ENCODE peak calls at places on chromosomes 3 and 15, in six cellular contexts. F is H1, M is K562, Q is GM12891, K is HepG2, O is GM12878. T is an unnamed sample.

GRCh38 chr15:31905054-31905453 is 125.3 kb upstream of the CHRNA7 start:
- DNase-seq in F (no peak), M (no peak), Q (no peak), K (no peak), O (no peak), T (no peak)

GRCh38 chr15:39133201-39133600 is 447.7 kb upstream of the THBS1 start:
- DNase-seq in F (no peak), M (no peak), Q (no peak), K (no peak), O (no peak), T (no peak)

GRCh38 chr3:30984855-30985793 is 90.7 kb upstream of the GADL1 start:
- DNase-seq in F (no peak), M (no peak), Q (no peak), K (no peak), O (no peak), T (no peak)

GRCh38 chr15:39919740-39920509 is at the start of gene GPR176:
- DNase-seq in F (no peak), M (no peak), Q (peak), K (no peak), O (no peak), T (peak)

GRCh38 chr3:122013448-122013925 is 8.6 kb downstream of the ILDR1 start:
- DNase-seq in F (no peak), M (no peak), Q (no peak), K (no peak), O (no peak), T (no peak)

GRCh38 chr3:33440578-33441321 is 545 bp upstream of the UBP1 start:
- DNase-seq in F (peak), M (peak), Q (no peak), K (peak), O (peak), T (peak)

GRCh38 chr3:16770021-16770420 is 114.7 kb upstream of the PLCL2 start:
- DNase-seq in F (no peak), M (no peak), Q (no peak), K (no peak), O (no peak), T (no peak)

GRCh38 chr3:24222165-24222805 is 272.4 kb downstream of the THRB start:
- DNase-seq in F (no peak), M (no peak), Q (no peak), K (no peak), O (no peak), T (no peak)

GRCh38 chr3:39725321-39725720 is 84.1 kb upstream of the MYRIP start:
- DNase-seq in F (no peak), M (no peak), Q (no peak), K (no peak), O (no peak), T (no peak)

GRCh38 chr3:172133830-172134229 is 94.5 kb downstream of the FNDC3B start:
- DNase-seq in F (no peak), M (no peak), Q (no peak), K (no peak), O (no peak), T (no peak)

GRCh38 chr3:134885877-134886621 is 91.0 kb downstream of the EPHB1 start:
- DNase-seq in F (peak), M (no peak), Q (peak), K (no peak), O (peak), T (peak)

GRCh38 chr3:39415983-39416382 is 9.5 kb downstream of the RPSA start:
- DNase-seq in F (no peak), M (no peak), Q (no peak), K (no peak), O (no peak), T (no peak)

GRCh38 chr15:78943692-78944091 is 1.2 kb downstream of the CTSH start:
- DNase-seq in F (no peak), M (no peak), Q (no peak), K (no peak), O (no peak), T (no peak)

GRCh38 chr15:81170504-81170903 is 26.2 kb upstream of the IL16 start:
- DNase-seq in F (no peak), M (no peak), Q (no peak), K (no peak), O (no peak), T (no peak)

GRCh38 chr15:43877371-43877770 is 50.6 kb downstream of the WDR76 start:
- DNase-seq in F (no peak), M (no peak), Q (no peak), K (peak), O (no peak), T (no peak)

GRCh38 chr3:54357307-54357706 is 235.0 kb downstream of the CACNA2D3 start:
- DNase-seq in F (no peak), M (no peak), Q (no peak), K (no peak), O (no peak), T (no peak)

GRCh38 chr3:43753743-43754142 is 63.0 kb downstream of the ABHD5 start:
- DNase-seq in F (no peak), M (no peak), Q (no peak), K (no peak), O (no peak), T (no peak)

GRCh38 chr3:126551066-126551838 is 7.5 kb downstream of the C3orf22 start:
- DNase-seq in F (no peak), M (no peak), Q (no peak), K (no peak), O (no peak), T (no peak)

GRCh38 chr15:37053070-37053653 is 47.2 kb downstream of the MEIS2 start:
- DNase-seq in F (no peak), M (no peak), Q (no peak), K (no peak), O (no peak), T (no peak)

GRCh38 chr3:183224581-183224980 is 28.5 kb upstream of the B3GNT5 start:
- DNase-seq in F (no peak), M (no peak), Q (no peak), K (no peak), O (no peak), T (no peak)

GRCh38 chr3:47024932-47025331 is 45.5 kb downstream of the NBEAL2 start:
- DNase-seq in F (no peak), M (no peak), Q (no peak), K (no peak), O (no peak), T (no peak)

GRCh38 chr3:16508591-16508995 is 4.9 kb downstream of the RFTN1 start:
- DNase-seq in F (no peak), M (no peak), Q (no peak), K (no peak), O (no peak), T (no peak)

GRCh38 chr3:132486086-132486485 is 68.8 kb downstream of the DNAJC13 start:
- DNase-seq in F (no peak), M (no peak), Q (no peak), K (no peak), O (no peak), T (no peak)

GRCh38 chr3:4097801-4098200 is 205.4 kb upstream of the SETMAR start:
- DNase-seq in F (no peak), M (no peak), Q (no peak), K (no peak), O (no peak), T (no peak)

GRCh38 chr3:32392530-32393302 is 1.1 kb downstream of the CMTM7 start:
- DNase-seq in F (no peak), M (no peak), Q (no peak), K (no peak), O (no peak), T (no peak)

GRCh38 chr3:86990171-86990733 is 697 bp downstream of the VGLL3 start:
- DNase-seq in F (peak), M (no peak), Q (no peak), K (no peak), O (no peak), T (no peak)

GRCh38 chr3:142210144-142210543 is 15.2 kb downstream of the GK5 start:
- DNase-seq in F (no peak), M (no peak), Q (no peak), K (no peak), O (no peak), T (no peak)

GRCh38 chr15:70845616-70846360 is 8.2 kb downstream of the LARP6 start:
- DNase-seq in F (no peak), M (no peak), Q (no peak), K (no peak), O (no peak), T (no peak)

GRCh38 chr15:88745696-88746095 is 57.5 kb upstream of the ACAN start:
- DNase-seq in F (no peak), M (no peak), Q (no peak), K (no peak), O (no peak), T (no peak)

GRCh38 chr3:72625616-72626337 is 222.5 kb downstream of the SHQ1 start:
- DNase-seq in F (no peak), M (no peak), Q (no peak), K (peak), O (no peak), T (no peak)

GRCh38 chr3:155391583-155391982 is 98.1 kb upstream of the STRIT1 start:
- DNase-seq in F (no peak), M (no peak), Q (no peak), K (no peak), O (no peak), T (no peak)

GRCh38 chr3:8493744-8494143 is 7.9 kb upstream of the LMCD1 start:
- DNase-seq in F (no peak), M (no peak), Q (no peak), K (no peak), O (no peak), T (no peak)

GRCh38 chr3:72375237-72376154 is 472.7 kb downstream of the SHQ1 start:
- DNase-seq in F (no peak), M (no peak), Q (peak), K (no peak), O (no peak), T (no peak)

DNA sequence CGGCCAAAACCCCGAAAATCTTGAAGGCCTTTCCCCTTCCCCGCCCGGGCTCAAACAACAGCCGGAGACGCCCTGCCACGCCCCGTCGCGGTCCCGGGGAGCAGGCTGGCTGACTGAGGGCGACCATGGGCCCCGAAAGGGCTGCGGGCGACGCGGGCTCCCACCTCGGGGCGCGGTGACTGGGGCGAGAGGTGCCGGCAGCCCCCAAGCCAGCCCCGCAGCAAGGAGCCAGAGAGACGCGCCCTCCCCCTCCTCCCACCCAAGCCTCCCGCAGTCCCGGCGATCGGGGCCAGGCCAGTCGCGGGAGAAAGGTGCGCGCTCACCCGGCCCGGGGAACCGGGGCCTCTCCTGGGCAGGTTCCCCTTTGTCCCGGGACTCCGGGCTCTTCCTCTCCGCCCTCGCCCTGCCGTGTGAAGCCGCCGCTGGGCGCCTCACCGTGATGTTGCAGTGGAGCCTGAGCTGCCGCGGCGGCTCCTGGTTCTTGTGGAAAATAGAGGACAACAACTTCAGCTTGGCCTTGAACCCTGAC is 30.6 kb upstream of the ZSCAN2 start:
- DNase-seq in F (no peak), M (peak), Q (peak), K (no peak), O (no peak), T (peak)
- TF ChIP-seq POLR2A in F (no peak), M (no peak), Q (no peak), K (peak), O (peak), T (no peak)

GRCh38 chr15:69098688-69099087 is 61.7 kb upstream of the GLCE start:
- DNase-seq in F (no peak), M (no peak), Q (no peak), K (no peak), O (no peak), T (no peak)
- TF ChIP-seq TAF1 in F (no peak), M (no peak), Q (no peak), K (no peak), O (no peak), T (no peak)

GRCh38 chr3:129119365-129120100 is 2.1 kb downstream of the RAB43 start:
- DNase-seq in F (no peak), M (no peak), Q (no peak), K (peak), O (no peak), T (no peak)
- TF ChIP-seq POLR2A in F (no peak), M (no peak), Q (no peak), K (peak), O (no peak), T (no peak)

DNA sequence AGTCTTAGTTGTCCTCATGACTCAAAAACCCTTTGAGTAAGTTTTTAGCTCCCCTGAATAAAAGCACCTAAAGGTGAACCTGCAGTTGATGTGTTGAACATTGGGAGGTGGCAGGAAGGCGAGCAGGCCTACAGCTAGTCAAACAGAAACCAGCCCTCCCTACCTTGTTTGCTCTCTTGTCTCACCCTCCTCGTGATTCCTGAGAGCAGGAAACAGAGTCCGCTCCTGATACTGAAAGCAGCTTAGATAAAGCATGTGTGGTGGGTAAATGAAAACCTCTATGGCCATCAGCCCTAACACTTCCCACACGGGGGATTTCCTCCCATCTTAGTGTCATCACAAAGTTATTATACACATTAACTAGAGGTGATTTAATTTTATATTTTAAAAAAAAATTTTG is 21.8 kb upstream of the CLDN18 start:
- DNase-seq in F (no peak), M (no peak), Q (no peak), K (peak), O (peak), T (no peak)
- TF ChIP-seq TAF1 in F (no peak), M (no peak), Q (no peak), K (no peak), O (no peak), T (no peak)

DNA sequence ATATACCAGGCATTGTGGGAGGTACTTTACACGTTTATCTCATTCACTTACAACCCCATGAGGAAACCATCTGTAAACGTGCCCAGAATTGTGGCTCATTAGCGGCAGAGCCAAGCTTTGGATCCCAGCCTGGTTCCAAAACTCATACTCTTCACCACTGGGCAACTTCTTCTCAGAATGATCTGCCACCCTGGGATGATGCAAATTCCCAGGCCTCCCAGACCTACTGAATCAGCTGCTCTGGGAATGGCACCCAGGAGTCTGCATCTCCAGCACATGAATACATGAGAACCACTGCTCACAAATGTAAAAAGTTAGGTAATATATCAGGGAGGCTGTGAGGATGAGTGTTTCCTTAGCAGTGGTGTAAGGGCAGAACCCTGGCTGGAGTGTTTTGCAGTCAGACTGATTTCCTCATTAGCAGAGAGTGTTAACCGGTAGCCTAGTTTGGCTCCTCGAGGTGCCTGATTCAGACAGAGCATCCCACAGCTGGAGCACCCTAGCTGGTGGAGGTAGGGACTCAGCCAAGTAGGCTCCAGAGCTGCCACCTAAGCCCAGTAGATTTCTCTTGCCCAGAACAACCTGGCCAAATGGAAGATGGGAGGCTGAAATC is 94.2 kb downstream of the LIPC start:
- DNase-seq in F (no peak), M (no peak), Q (no peak), K (no peak), O (no peak), T (no peak)
- TF ChIP-seq POLR2A in F (no peak), M (no peak), Q (no peak), K (no peak), O (no peak), T (no peak)

GRCh38 chr15:34362047-34362773 is 4.8 kb downstream of the LPCAT4 start:
- DNase-seq in F (no peak), M (no peak), Q (no peak), K (no peak), O (no peak), T (no peak)
- TF ChIP-seq TAF1 in F (no peak), M (no peak), Q (no peak), K (no peak), O (no peak), T (no peak)

GRCh38 chr3:58098531-58098930 is 90.3 kb downstream of the FLNB start:
- DNase-seq in F (no peak), M (no peak), Q (no peak), K (no peak), O (no peak), T (no peak)

GRCh38 chr3:58093573-58094195 is 85.5 kb downstream of the FLNB start:
- DNase-seq in F (no peak), M (peak), Q (no peak), K (no peak), O (no peak), T (no peak)

GRCh38 chr3:58092516-58092915 is 84.3 kb downstream of the FLNB start:
- DNase-seq in F (no peak), M (no peak), Q (no peak), K (no peak), O (no peak), T (no peak)

GRCh38 chr3:58095471-58096145 is 87.4 kb downstream of the FLNB start:
- DNase-seq in F (no peak), M (no peak), Q (no peak), K (no peak), O (no peak), T (no peak)

GRCh38 chr3:58094657-58095056 is 86.4 kb downstream of the FLNB start:
- DNase-seq in F (no peak), M (no peak), Q (no peak), K (no peak), O (no peak), T (no peak)
- TF ChIP-seq POLR2A in F (no peak), M (no peak), Q (no peak), K (no peak), O (no peak), T (no peak)

GRCh38 chr15:63912061-63912615 is 78.4 kb upstream of the HERC1 start:
- DNase-seq in F (no peak), M (no peak), Q (no peak), K (no peak), O (no peak), T (no peak)

GRCh38 chr15:63909819-63910437 is 76.2 kb upstream of the HERC1 start:
- DNase-seq in F (no peak), M (no peak), Q (no peak), K (no peak), O (no peak), T (no peak)

GRCh38 chr15:63908986-63909385 is 75.2 kb upstream of the HERC1 start:
- DNase-seq in F (no peak), M (no peak), Q (no peak), K (no peak), O (no peak), T (no peak)

GRCh38 chr15:63913786-63914185 is 80.0 kb upstream of the HERC1 start:
- DNase-seq in F (no peak), M (no peak), Q (no peak), K (no peak), O (no peak), T (no peak)

DNA sequence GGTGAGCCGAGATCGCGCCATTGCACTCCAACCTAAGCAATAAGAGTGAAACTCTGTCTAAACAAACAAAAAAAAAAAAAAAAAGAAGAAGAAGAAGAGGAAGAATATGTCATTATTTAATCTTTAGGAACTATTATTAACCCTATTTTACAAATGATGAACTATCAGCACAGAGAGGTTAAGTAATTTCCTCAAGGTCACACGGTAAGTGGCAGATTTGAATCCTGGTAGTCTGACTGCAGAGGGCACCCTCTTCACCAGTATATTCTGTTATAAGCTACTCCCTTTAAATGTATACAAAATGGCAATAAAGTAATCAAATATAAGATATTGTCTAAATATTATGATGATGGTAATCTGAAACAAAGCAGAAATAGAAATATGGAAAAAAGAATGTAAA is 77.4 kb upstream of the HERC1 start:
- DNase-seq in F (no peak), M (no peak), Q (no peak), K (no peak), O (no peak), T (no peak)
- TF ChIP-seq TAF1 in F (no peak), M (no peak), Q (no peak), K (no peak), O (no peak), T (no peak)

DNA sequence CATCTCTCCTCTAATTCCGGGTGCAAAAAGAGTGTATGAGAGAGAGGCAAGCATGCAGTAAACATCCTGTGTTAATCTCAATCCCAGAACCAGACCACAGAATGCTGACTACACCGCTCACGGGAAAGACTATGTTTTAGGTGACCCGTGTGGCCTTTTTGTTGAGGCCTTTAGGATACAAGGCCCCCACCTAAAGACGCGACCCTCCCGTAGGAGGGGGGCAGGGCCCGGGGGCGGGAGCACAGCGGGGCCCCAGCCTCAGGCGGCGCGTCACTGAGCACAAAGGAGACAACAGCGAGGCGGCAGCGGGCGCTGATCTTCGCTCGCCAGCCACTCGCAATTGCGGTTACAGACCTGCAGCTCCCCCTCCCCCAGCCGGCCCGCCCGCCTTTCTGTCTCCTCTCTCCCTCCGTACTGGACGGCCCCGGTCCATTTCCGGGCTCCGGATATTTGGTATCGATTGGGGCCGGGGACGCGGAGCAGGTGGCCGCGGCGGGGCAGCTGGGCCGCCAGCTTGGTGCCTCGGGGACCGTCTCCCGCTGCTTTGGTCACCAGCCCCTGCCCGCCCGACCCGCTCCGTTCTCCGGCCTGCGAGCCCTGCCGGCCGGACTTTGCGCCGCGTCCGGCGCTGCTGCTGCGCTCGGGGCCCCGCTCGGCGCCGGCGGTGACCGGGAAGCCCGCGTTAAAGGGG is at the start of gene CCDC50:
- DNase-seq in F (no peak), M (peak), Q (peak), K (peak), O (no peak), T (peak)
- TF ChIP-seq POLR2A in F (no peak), M (peak), Q (peak), K (peak), O (peak), T (peak)

GRCh38 chr3:188153949-188154757 is at the start of gene LPP:
- DNase-seq in F (peak), M (no peak), Q (peak), K (peak), O (no peak), T (peak)

GRCh38 chr3:188157407-188157806 is 3.5 kb downstream of the LPP start:
- DNase-seq in F (no peak), M (no peak), Q (no peak), K (no peak), O (no peak), T (no peak)

GRCh38 chr3:188154758-188155574 is 1.0 kb downstream of the LPP start:
- DNase-seq in F (no peak), M (no peak), Q (no peak), K (no peak), O (no peak), T (no peak)

GRCh38 chr3:188157971-188158370 is 4.0 kb downstream of the LPP start:
- DNase-seq in F (no peak), M (no peak), Q (no peak), K (peak), O (no peak), T (no peak)

GRCh38 chr3:188156051-188156450 is 2.1 kb downstream of the LPP start:
- DNase-seq in F (no peak), M (no peak), Q (no peak), K (no peak), O (no peak), T (no peak)
- TF ChIP-seq TAF1 in F (no peak), M (no peak), Q (no peak), K (no peak), O (no peak), T (no peak)